ENCODE peak calls at places on chromosomes 7 and 10, in four cellular contexts. Z, T, J and S are unnamed samples.

GRCh38 chr7:69213882-69214281 is 384.4 kb upstream of the AUTS2 start:
- DNase-seq in J (no peak), Z (no peak), T (no peak), S (no peak)

GRCh38 chr7:106425017-106425719 is 140.4 kb upstream of the NAMPT start:
- DNase-seq in Z (peak; percentile 18), J (no peak), T (peak; percentile 15), S (peak; percentile 42)

GRCh38 chr10:3812141-3812540 is 27.1 kb upstream of the KLF6 start:
- DNase-seq in J (no peak), Z (no peak), T (no peak), S (no peak)

GRCh38 chr10:119357389-119358139 is 150.2 kb downstream of the GRK5 start:
- DNase-seq in J (no peak), T (no peak), Z (no peak), S (no peak)

GRCh38 chr7:51070163-51070562 is 246.4 kb downstream of the COBL start:
- DNase-seq in T (no peak), J (no peak), Z (no peak), S (no peak)

GRCh38 chr10:93313798-93314197 is 168.3 kb downstream of the MYOF start:
- DNase-seq in J (no peak), T (no peak), Z (no peak), S (no peak)

GRCh38 chr10:19906108-19906791 is 90.0 kb downstream of the PLXDC2 start:
- DNase-seq in T (no peak), Z (no peak), J (no peak), S (no peak)

GRCh38 chr7:21883069-21883468 is 62.6 kb downstream of the CDCA7L start:
- DNase-seq in J (no peak), Z (no peak), T (no peak), S (no peak)

GRCh38 chr7:73717025-73717807 is 2.3 kb downstream of the STX1A start:
- DNase-seq in T (peak; percentile 66), J (no peak), Z (no peak), S (no peak)

GRCh38 chr10:287029-287428 is 151.8 kb downstream of the ZMYND11 start:
- DNase-seq in T (no peak), Z (no peak), J (no peak), S (no peak)

GRCh38 chr10:35271086-35271834 is 65.0 kb upstream of the CCNY start:
- DNase-seq in J (peak; percentile 14), T (no peak), Z (no peak), S (no peak)

GRCh38 chr7:5406957-5407930 is 16.4 kb downstream of the TNRC18 start:
- DNase-seq in J (no peak), T (no peak), Z (no peak), S (no peak)

GRCh38 chr7:112144284-112145059 is 61.7 kb downstream of the DOCK4 start:
- DNase-seq in T (no peak), Z (no peak), J (no peak), S (no peak)

GRCh38 chr10:36254191-36254590 is 612.1 kb upstream of the FZD8 start:
- DNase-seq in J (no peak), T (no peak), Z (no peak), S (no peak)

GRCh38 chr10:79189853-79190435 is 121.2 kb downstream of the ZMIZ1 start:
- DNase-seq in Z (no peak), T (peak; percentile 60), J (no peak), S (no peak)

GRCh38 chr10:69439813-69440506 is 11.3 kb upstream of the TSPAN15 start:
- DNase-seq in T (no peak), J (no peak), Z (no peak), S (no peak)

GRCh38 chr7:2081526-2082356 is 151.0 kb downstream of the MAD1L1 start:
- DNase-seq in Z (no peak), J (no peak), T (no peak), S (no peak)

GRCh38 chr7:111853231-111853990 is 291.1 kb upstream of the IMMP2L start:
- DNase-seq in T (no peak), J (no peak), Z (no peak), S (no peak)

GRCh38 chr7:154744226-154744860 is 258.6 kb downstream of the PAXIP1 start:
- DNase-seq in J (peak; percentile 68), T (peak; percentile 28), Z (peak; percentile 72), S (peak; percentile 63)

GRCh38 chr10:71815515-71816130 is 35.4 kb downstream of the PSAP start:
- DNase-seq in J (no peak), T (no peak), Z (no peak), S (no peak)

GRCh38 chr7:148379693-148380092 is 210.9 kb upstream of the C7orf33 start:
- DNase-seq in T (no peak), Z (no peak), J (no peak), S (no peak)

GRCh38 chr7:141012696-141013344 is 1.9 kb downstream of the MRPS33 start:
- DNase-seq in Z (no peak), T (no peak), J (no peak), S (no peak)

GRCh38 chr10:25888627-25889026 is 45.4 kb upstream of the MYO3A start:
- DNase-seq in T (no peak), Z (no peak), J (no peak), S (no peak)

GRCh38 chr10:16611037-16611436 is 89.4 kb upstream of the C1QL3 start:
- DNase-seq in T (no peak), J (no peak), Z (no peak), S (no peak)

GRCh38 chr10:5288359-5288758 is 76.4 kb upstream of the UCN3 start:
- DNase-seq in Z (no peak), T (no peak), J (no peak), S (no peak)

GRCh38 chr10:88473989-88474883 is 108.9 kb downstream of the RNLS start:
- DNase-seq in T (no peak), J (no peak), Z (no peak), S (no peak)

GRCh38 chr7:66013938-66014337 is 31.9 kb upstream of the GUSB start:
- DNase-seq in Z (peak; percentile 3), J (peak; percentile 8), T (no peak), S (peak; percentile 18)

GRCh38 chr7:102413611-102414010 is 17.4 kb downstream of the PRKRIP1 start:
- DNase-seq in Z (no peak), T (no peak), J (no peak), S (no peak)